ENCODE peak calls at places on chromosomes 13 and 19, in nine cellular contexts. One of them, this sample, is unnamed.

GRCh38 chr19:45428385-45429231 is 4.9 kb upstream of the ERCC1 start:
- DNase-seq in mucosa of gallbladder: no peak
- DNase-seq in activated naive CD8-positive, alpha-beta T cell treated with anti-CD3 and anti-CD28 coated beads, Interleukin-2, amount 50 U/mL, for 16 hours: no peak
- DNase-seq in iris pigment epithelial cell: no peak
- DNase-seq in putamen: no peak
- DNase-seq in adrenal gland: peak
- DNase-seq in A549: peak
- DNase-seq in iPS DF 6.9: no peak
- DNase-seq in SHP77 treated with DMSO at 0.1 percent for 48 hours: peak
- DNase-seq in this sample: peak

GRCh38 chr19:41554902-41555301 is 21.1 kb upstream of the CEACAM21 start:
- DNase-seq in mucosa of gallbladder: no peak
- DNase-seq in activated naive CD8-positive, alpha-beta T cell treated with anti-CD3 and anti-CD28 coated beads, Interleukin-2, amount 50 U/mL, for 16 hours: no peak
- DNase-seq in iris pigment epithelial cell: no peak
- DNase-seq in putamen: no peak
- DNase-seq in adrenal gland: no peak
- DNase-seq in A549: no peak
- DNase-seq in iPS DF 6.9: no peak
- DNase-seq in SHP77 treated with DMSO at 0.1 percent for 48 hours: no peak
- DNase-seq in this sample: no peak

GRCh38 chr19:2602391-2603181 is 99.9 kb downstream of the GNG7 start:
- DNase-seq in mucosa of gallbladder: peak
- DNase-seq in activated naive CD8-positive, alpha-beta T cell treated with anti-CD3 and anti-CD28 coated beads, Interleukin-2, amount 50 U/mL, for 16 hours: no peak
- DNase-seq in iris pigment epithelial cell: peak
- DNase-seq in putamen: peak
- DNase-seq in adrenal gland: peak
- DNase-seq in A549: no peak
- DNase-seq in iPS DF 6.9: no peak
- DNase-seq in SHP77 treated with DMSO at 0.1 percent for 48 hours: no peak
- DNase-seq in this sample: peak

GRCh38 chr19:48421548-48421947 is 24.2 kb upstream of the GRWD1 start:
- DNase-seq in mucosa of gallbladder: no peak
- DNase-seq in activated naive CD8-positive, alpha-beta T cell treated with anti-CD3 and anti-CD28 coated beads, Interleukin-2, amount 50 U/mL, for 16 hours: no peak
- DNase-seq in iris pigment epithelial cell: no peak
- DNase-seq in putamen: no peak
- DNase-seq in adrenal gland: no peak
- DNase-seq in A549: no peak
- DNase-seq in iPS DF 6.9: no peak
- DNase-seq in SHP77 treated with DMSO at 0.1 percent for 48 hours: no peak
- DNase-seq in this sample: no peak

GRCh38 chr19:15264061-15264932 is 32.0 kb upstream of the EPHX3 start:
- DNase-seq in mucosa of gallbladder: peak
- DNase-seq in activated naive CD8-positive, alpha-beta T cell treated with anti-CD3 and anti-CD28 coated beads, Interleukin-2, amount 50 U/mL, for 16 hours: peak
- DNase-seq in iris pigment epithelial cell: peak
- DNase-seq in putamen: no peak
- DNase-seq in adrenal gland: peak
- DNase-seq in A549: peak
- DNase-seq in iPS DF 6.9: peak
- DNase-seq in SHP77 treated with DMSO at 0.1 percent for 48 hours: peak
- DNase-seq in this sample: peak

GRCh38 chr13:40975441-40975840 is 43.7 kb downstream of the ELF1 start:
- DNase-seq in mucosa of gallbladder: no peak
- DNase-seq in activated naive CD8-positive, alpha-beta T cell treated with anti-CD3 and anti-CD28 coated beads, Interleukin-2, amount 50 U/mL, for 16 hours: no peak
- DNase-seq in iris pigment epithelial cell: no peak
- DNase-seq in putamen: no peak
- DNase-seq in adrenal gland: no peak
- DNase-seq in A549: no peak
- DNase-seq in iPS DF 6.9: no peak
- DNase-seq in SHP77 treated with DMSO at 0.1 percent for 48 hours: no peak
- DNase-seq in this sample: no peak

GRCh38 chr19:43763473-43763939 is 8.7 kb upstream of the SMG9 start:
- DNase-seq in mucosa of gallbladder: no peak
- DNase-seq in activated naive CD8-positive, alpha-beta T cell treated with anti-CD3 and anti-CD28 coated beads, Interleukin-2, amount 50 U/mL, for 16 hours: no peak
- DNase-seq in iris pigment epithelial cell: peak
- DNase-seq in putamen: no peak
- DNase-seq in adrenal gland: peak
- DNase-seq in A549: no peak
- DNase-seq in iPS DF 6.9: no peak
- DNase-seq in SHP77 treated with DMSO at 0.1 percent for 48 hours: no peak
- DNase-seq in this sample: no peak

GRCh38 chr19:49470615-49470978 is 3.4 kb upstream of the FLT3LG start:
- DNase-seq in mucosa of gallbladder: no peak
- DNase-seq in activated naive CD8-positive, alpha-beta T cell treated with anti-CD3 and anti-CD28 coated beads, Interleukin-2, amount 50 U/mL, for 16 hours: no peak
- DNase-seq in iris pigment epithelial cell: no peak
- DNase-seq in putamen: no peak
- DNase-seq in adrenal gland: no peak
- DNase-seq in A549: no peak
- DNase-seq in iPS DF 6.9: no peak
- DNase-seq in SHP77 treated with DMSO at 0.1 percent for 48 hours: no peak
- DNase-seq in this sample: no peak

GRCh38 chr13:48902421-48902820 is 73.3 kb upstream of the FNDC3A start:
- DNase-seq in mucosa of gallbladder: no peak
- DNase-seq in activated naive CD8-positive, alpha-beta T cell treated with anti-CD3 and anti-CD28 coated beads, Interleukin-2, amount 50 U/mL, for 16 hours: no peak
- DNase-seq in iris pigment epithelial cell: peak
- DNase-seq in putamen: no peak
- DNase-seq in adrenal gland: peak
- DNase-seq in A549: no peak
- DNase-seq in iPS DF 6.9: no peak
- DNase-seq in SHP77 treated with DMSO at 0.1 percent for 48 hours: no peak
- DNase-seq in this sample: no peak

GRCh38 chr19:38801359-38802095 is 11.2 kb downstream of the LGALS4 start:
- DNase-seq in mucosa of gallbladder: no peak
- DNase-seq in activated naive CD8-positive, alpha-beta T cell treated with anti-CD3 and anti-CD28 coated beads, Interleukin-2, amount 50 U/mL, for 16 hours: no peak
- DNase-seq in iris pigment epithelial cell: no peak
- DNase-seq in putamen: no peak
- DNase-seq in adrenal gland: no peak
- DNase-seq in A549: no peak
- DNase-seq in iPS DF 6.9: no peak
- DNase-seq in SHP77 treated with DMSO at 0.1 percent for 48 hours: no peak
- DNase-seq in this sample: peak

GRCh38 chr19:1247747-1248453 is 483 bp upstream of the MIDN start:
- DNase-seq in mucosa of gallbladder: peak
- DNase-seq in activated naive CD8-positive, alpha-beta T cell treated with anti-CD3 and anti-CD28 coated beads, Interleukin-2, amount 50 U/mL, for 16 hours: no peak
- DNase-seq in iris pigment epithelial cell: peak
- DNase-seq in putamen: peak
- DNase-seq in adrenal gland: peak
- DNase-seq in A549: no peak
- DNase-seq in iPS DF 6.9: no peak
- DNase-seq in SHP77 treated with DMSO at 0.1 percent for 48 hours: no peak
- DNase-seq in this sample: peak

GRCh38 chr13:99854376-99854775 is 117.2 kb downstream of the ZIC5 start:
- DNase-seq in mucosa of gallbladder: no peak
- DNase-seq in activated naive CD8-positive, alpha-beta T cell treated with anti-CD3 and anti-CD28 coated beads, Interleukin-2, amount 50 U/mL, for 16 hours: no peak
- DNase-seq in iris pigment epithelial cell: no peak
- DNase-seq in putamen: no peak
- DNase-seq in adrenal gland: no peak
- DNase-seq in A549: no peak
- DNase-seq in iPS DF 6.9: no peak
- DNase-seq in SHP77 treated with DMSO at 0.1 percent for 48 hours: no peak
- DNase-seq in this sample: no peak

GRCh38 chr19:5645409-5645808 is 22.5 kb downstream of the SAFB start:
- DNase-seq in mucosa of gallbladder: no peak
- DNase-seq in activated naive CD8-positive, alpha-beta T cell treated with anti-CD3 and anti-CD28 coated beads, Interleukin-2, amount 50 U/mL, for 16 hours: no peak
- DNase-seq in iris pigment epithelial cell: no peak
- DNase-seq in putamen: no peak
- DNase-seq in adrenal gland: no peak
- DNase-seq in A549: no peak
- DNase-seq in iPS DF 6.9: no peak
- DNase-seq in SHP77 treated with DMSO at 0.1 percent for 48 hours: no peak
- DNase-seq in this sample: no peak

GRCh38 chr19:927044-927706 is 1.3 kb downstream of the ARID3A start:
- DNase-seq in mucosa of gallbladder: no peak
- DNase-seq in activated naive CD8-positive, alpha-beta T cell treated with anti-CD3 and anti-CD28 coated beads, Interleukin-2, amount 50 U/mL, for 16 hours: no peak
- DNase-seq in iris pigment epithelial cell: peak
- DNase-seq in putamen: no peak
- DNase-seq in adrenal gland: peak
- DNase-seq in A549: no peak
- DNase-seq in iPS DF 6.9: no peak
- DNase-seq in SHP77 treated with DMSO at 0.1 percent for 48 hours: no peak
- DNase-seq in this sample: peak

GRCh38 chr13:80239571-80240255 is 101.2 kb downstream of the SPRY2 start:
- DNase-seq in mucosa of gallbladder: no peak
- DNase-seq in activated naive CD8-positive, alpha-beta T cell treated with anti-CD3 and anti-CD28 coated beads, Interleukin-2, amount 50 U/mL, for 16 hours: no peak
- DNase-seq in iris pigment epithelial cell: peak
- DNase-seq in putamen: no peak
- DNase-seq in adrenal gland: no peak
- DNase-seq in A549: no peak
- DNase-seq in iPS DF 6.9: no peak
- DNase-seq in SHP77 treated with DMSO at 0.1 percent for 48 hours: no peak
- DNase-seq in this sample: peak

GRCh38 chr13:49060698-49061387 is 85.1 kb downstream of the FNDC3A start:
- DNase-seq in mucosa of gallbladder: no peak
- DNase-seq in activated naive CD8-positive, alpha-beta T cell treated with anti-CD3 and anti-CD28 coated beads, Interleukin-2, amount 50 U/mL, for 16 hours: no peak
- DNase-seq in iris pigment epithelial cell: peak
- DNase-seq in putamen: no peak
- DNase-seq in adrenal gland: no peak
- DNase-seq in A549: no peak
- DNase-seq in iPS DF 6.9: no peak
- DNase-seq in SHP77 treated with DMSO at 0.1 percent for 48 hours: no peak
- DNase-seq in this sample: no peak

GRCh38 chr19:46950526-46951235 is 69.0 kb upstream of the NPAS1 start:
- DNase-seq in mucosa of gallbladder: no peak
- DNase-seq in activated naive CD8-positive, alpha-beta T cell treated with anti-CD3 and anti-CD28 coated beads, Interleukin-2, amount 50 U/mL, for 16 hours: no peak
- DNase-seq in iris pigment epithelial cell: no peak
- DNase-seq in putamen: no peak
- DNase-seq in adrenal gland: no peak
- DNase-seq in A549: no peak
- DNase-seq in iPS DF 6.9: no peak
- DNase-seq in SHP77 treated with DMSO at 0.1 percent for 48 hours: no peak
- DNase-seq in this sample: no peak

GRCh38 chr13:99012539-99012938 is 34.7 kb upstream of the DOCK9 start:
- DNase-seq in mucosa of gallbladder: no peak
- DNase-seq in activated naive CD8-positive, alpha-beta T cell treated with anti-CD3 and anti-CD28 coated beads, Interleukin-2, amount 50 U/mL, for 16 hours: no peak
- DNase-seq in iris pigment epithelial cell: no peak
- DNase-seq in putamen: no peak
- DNase-seq in adrenal gland: no peak
- DNase-seq in A549: no peak
- DNase-seq in iPS DF 6.9: no peak
- DNase-seq in SHP77 treated with DMSO at 0.1 percent for 48 hours: no peak
- DNase-seq in this sample: no peak

GRCh38 chr19:41226053-41226873 is 7.2 kb downstream of the AXL start:
- DNase-seq in mucosa of gallbladder: peak
- DNase-seq in activated naive CD8-positive, alpha-beta T cell treated with anti-CD3 and anti-CD28 coated beads, Interleukin-2, amount 50 U/mL, for 16 hours: no peak
- DNase-seq in iris pigment epithelial cell: peak
- DNase-seq in putamen: no peak
- DNase-seq in adrenal gland: peak
- DNase-seq in A549: peak
- DNase-seq in iPS DF 6.9: no peak
- DNase-seq in SHP77 treated with DMSO at 0.1 percent for 48 hours: no peak
- DNase-seq in this sample: peak

GRCh38 chr13:85313761-85314503 is 485.3 kb downstream of the SLITRK6 start:
- DNase-seq in mucosa of gallbladder: no peak
- DNase-seq in activated naive CD8-positive, alpha-beta T cell treated with anti-CD3 and anti-CD28 coated beads, Interleukin-2, amount 50 U/mL, for 16 hours: no peak
- DNase-seq in iris pigment epithelial cell: peak
- DNase-seq in putamen: no peak
- DNase-seq in adrenal gland: no peak
- DNase-seq in A549: peak
- DNase-seq in iPS DF 6.9: no peak
- DNase-seq in SHP77 treated with DMSO at 0.1 percent for 48 hours: peak
- DNase-seq in this sample: no peak